ENCODE peak calls at places on chromosomes 11 and 22, in eight cellular contexts. G, Z, T, D, E, L, N and S are unnamed samples.

GRCh38 chr22:32502346-32502745 is 27.7 kb downstream of the FBXO7 start:
- DNase-seq in G (no peak), N (no peak), Z (no peak), T (peak; percentile 35), D (no peak), E (no peak), L (no peak), S (no peak)

GRCh38 chr22:34973926-34974325 is 92.0 kb upstream of the ISX start:
- DNase-seq in E (no peak), L (no peak), G (no peak), D (no peak), Z (no peak), N (no peak), T (no peak), S (no peak)

GRCh38 chr11:95119361-95120060 is 29.9 kb downstream of the ENDOD1 start:
- DNase-seq in L (no peak), E (no peak), N (no peak), G (no peak), D (no peak), Z (no peak), T (no peak), S (peak; percentile 80)

GRCh38 chr11:95586155-95586554 is 203.4 kb downstream of the FAM76B start:
- DNase-seq in N (no peak), D (no peak), Z (no peak), L (no peak), E (no peak), T (no peak), G (no peak), S (no peak)

GRCh38 chr11:43944761-43945311 is 2.4 kb downstream of the C11orf96 start:
- DNase-seq in G (peak; percentile 51), Z (no peak), T (peak; percentile 81), L (peak; percentile 86), E (peak; percentile 96), N (peak; percentile 27), D (peak; percentile 70), S (no peak)

GRCh38 chr11:78929092-78929905 is 354.6 kb upstream of the NARS2 start:
- DNase-seq in E (no peak), G (no peak), D (no peak), L (no peak), N (no peak), T (peak; percentile 75), Z (no peak), S (no peak)

GRCh38 chr22:32106930-32107329 is 52.2 kb downstream of the C22orf42 start:
- DNase-seq in L (no peak), D (no peak), G (no peak), T (peak; percentile 56), Z (peak; percentile 3), E (no peak), N (no peak), S (no peak)

GRCh38 chr11:35142481-35143207 is 3.7 kb downstream of the CD44 start:
- DNase-seq in D (no peak), L (peak; percentile 77), E (no peak), N (peak; percentile 82), G (peak; percentile 32), Z (peak; percentile 44), T (no peak), S (no peak)

GRCh38 chr11:86517557-86517956 is 142.9 kb downstream of the CCDC81 start:
- DNase-seq in T (no peak), E (no peak), N (no peak), Z (no peak), D (no peak), L (no peak), G (no peak), S (no peak)

GRCh38 chr11:68889948-68890446 is 13.6 kb downstream of the MRPL21 start:
- DNase-seq in N (peak; percentile 70), L (no peak), D (peak; percentile 49), Z (peak; percentile 75), E (no peak), T (peak; percentile 76), G (no peak), S (no peak)

GRCh38 chr11:70050243-70050642 is 27.9 kb upstream of the ANO1 start:
- DNase-seq in D (no peak), E (no peak), N (no peak), Z (no peak), G (no peak), T (peak; percentile 24), L (peak; percentile 8), S (no peak)

GRCh38 chr11:29395555-29396072 is 621.2 kb downstream of the KCNA4 start:
- DNase-seq in N (no peak), T (no peak), E (no peak), G (no peak), Z (no peak), D (no peak), L (no peak), S (no peak)

GRCh38 chr11:61353109-61354067 is 8.3 kb downstream of the CYB561A3 start:
- DNase-seq in L (peak; percentile 83), E (no peak), D (no peak), Z (no peak), T (no peak), G (no peak), N (no peak), S (no peak)

GRCh38 chr11:24286238-24286637 is 210.6 kb upstream of the LUZP2 start:
- DNase-seq in N (no peak), L (no peak), G (no peak), T (no peak), D (no peak), Z (no peak), E (no peak), S (no peak)

GRCh38 chr22:32389685-32390084 is 22.4 kb downstream of the RTCB start:
- DNase-seq in L (no peak), T (no peak), G (peak; percentile 19), D (no peak), E (no peak), Z (peak; percentile 16), N (peak; percentile 11), S (no peak)

GRCh38 chr11:102202972-102203371 is 92.7 kb downstream of the YAP1 start:
- DNase-seq in N (no peak), T (no peak), D (no peak), E (no peak), Z (no peak), L (no peak), G (no peak), S (no peak)

GRCh38 chr22:33659423-33659822 is 260.9 kb downstream of the LARGE1 start:
- DNase-seq in L (no peak), T (no peak), N (no peak), G (no peak), D (no peak), E (no peak), Z (no peak), S (no peak)

GRCh38 chr22:28017859-28018258 is 98.8 kb upstream of the PITPNB start:
- DNase-seq in N (no peak), Z (no peak), E (peak; percentile 35), L (peak; percentile 31), T (no peak), D (peak; percentile 8), G (no peak), S (no peak)

GRCh38 chr11:93614111-93614784 is 47.2 kb upstream of the CEP295 start:
- DNase-seq in N (no peak), D (no peak), E (no peak), G (no peak), T (peak; percentile 47), L (no peak), Z (no peak), S (no peak)

GRCh38 chr22:19105456-19105855 is 16.8 kb downstream of the DGCR2 start:
- DNase-seq in D (no peak), G (no peak), Z (no peak), N (no peak), L (peak; percentile 27), T (no peak), E (peak; percentile 54), S (no peak)
- H3K4me1 ChIP-seq in D (peaks cover 41% of the 10 kb centered on the region), G (no peaks in the 10 kb centered on the region), Z (peaks cover 3% of the 10 kb centered on the region), N (peaks cover 23% of the 10 kb centered on the region), L (no peaks in the 10 kb centered on the region), T (peaks cover 4% of the 10 kb centered on the region), E (peaks cover 42% of the 10 kb centered on the region), S (peaks cover 17% of the 10 kb centered on the region)

GRCh38 chr22:20181194-20181931 is 30.5 kb upstream of the CCDC188 start:
- DNase-seq in E (no peak), N (no peak), G (no peak), L (peak; percentile 56), D (no peak), T (no peak), Z (no peak), S (no peak)

GRCh38 chr22:20180640-20181039 is 29.8 kb upstream of the CCDC188 start:
- DNase-seq in D (no peak), E (no peak), L (no peak), T (no peak), G (no peak), N (no peak), Z (no peak), S (no peak)

GRCh38 chr22:20179455-20180244 is 28.8 kb upstream of the CCDC188 start:
- DNase-seq in E (no peak), Z (no peak), G (no peak), T (no peak), N (no peak), D (no peak), L (no peak), S (no peak)

GRCh38 chr22:20178922-20179227 is 28.0 kb upstream of the CCDC188 start:
- DNase-seq in E (no peak), N (no peak), G (no peak), D (no peak), Z (no peak), T (no peak), L (no peak), S (no peak)

DNA sequence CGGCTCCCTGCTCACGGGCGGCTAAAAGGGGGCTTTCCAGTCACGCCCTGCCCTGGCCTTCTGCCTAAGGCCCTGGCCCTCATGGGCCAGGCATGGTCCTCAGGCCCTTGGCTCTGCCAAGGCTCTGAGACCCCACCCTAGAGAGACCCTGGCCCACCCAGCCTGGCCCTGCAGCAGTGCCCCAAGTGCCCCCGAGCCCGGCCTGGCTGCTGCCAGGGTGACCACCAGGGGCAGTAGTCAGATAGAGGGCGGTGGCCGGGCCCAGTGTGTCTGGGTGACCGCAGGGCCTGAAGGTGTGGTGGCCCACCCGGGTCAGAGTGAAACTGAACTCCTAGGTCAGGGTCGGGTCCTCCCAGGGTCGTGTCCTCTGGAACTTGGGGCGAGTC is 29.4 kb upstream of the CCDC188 start:
- DNase-seq in Z (no peak), G (no peak), T (no peak), D (no peak), L (no peak), E (no peak), N (no peak), S (no peak)
- TF ChIP-seq CTCF in Z (no peak), G (peak; percentile 45), T (peak; percentile 60), D (no peak), L (no peak), E (no peak), N (peak; percentile 15), S (no peak)

GRCh38 chr11:2297623-2298030 is 4.1 kb downstream of the C11orf21 start:
- DNase-seq in E (no peak), G (no peak), Z (no peak), T (no peak), N (no peak), L (no peak), D (no peak), S (no peak)
- H3K27me3 ChIP-seq in E (no peaks in the 10 kb centered on the region), G (no peaks in the 10 kb centered on the region), Z (no peaks in the 10 kb centered on the region), T (no peaks in the 10 kb centered on the region), N (peaks cover 29% of the 10 kb centered on the region), L (no peaks in the 10 kb centered on the region), D (no peaks in the 10 kb centered on the region), S (no peaks in the 10 kb centered on the region)

DNA sequence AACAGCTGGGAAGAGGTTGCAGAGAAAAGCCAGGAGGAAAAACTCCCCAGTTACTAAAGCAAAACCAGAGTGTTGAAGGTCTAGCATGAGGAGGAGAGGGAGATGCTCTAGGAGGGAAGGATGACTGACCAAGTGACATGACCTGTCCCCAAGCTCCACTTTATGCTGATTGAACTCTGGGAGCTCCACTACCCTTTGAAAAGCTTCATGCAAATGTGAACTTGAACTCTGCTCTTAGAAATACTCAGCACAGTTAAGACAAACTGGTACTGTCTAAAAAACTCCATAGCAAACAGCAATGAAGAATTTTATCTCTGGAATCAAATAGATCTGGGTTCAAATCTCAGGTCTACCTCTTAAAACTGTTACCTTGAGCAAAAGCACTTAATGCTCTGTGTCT is 14.5 kb upstream of the POU2AF1 start:
- DNase-seq in D (no peak), T (no peak), E (no peak), Z (no peak), G (no peak), N (no peak), L (no peak), S (no peak)
- H3K4me1 ChIP-seq in D (peaks cover 7% of the 10 kb centered on the region), T (no peaks in the 10 kb centered on the region), E (no peaks in the 10 kb centered on the region), Z (no peaks in the 10 kb centered on the region), G (no peaks in the 10 kb centered on the region), N (no peaks in the 10 kb centered on the region), L (no peaks in the 10 kb centered on the region), S (no peaks in the 10 kb centered on the region)